ENCODE peak calls at places on chromosomes 2 and 18, in four cellular contexts. One of them, this sample, is unnamed.

GRCh38 chr2:97664636-97664970 is 759 bp upstream of the ACTR1B start:
- DNase-seq in kidney: no peak
- DNase-seq in amniotic stem cell: no peak
- DNase-seq in EH: no peak
- DNase-seq in this sample: no peak

GRCh38 chr2:112989611-112990010 is 11.8 kb downstream of the IL36G start:
- DNase-seq in kidney: no peak
- DNase-seq in amniotic stem cell: no peak
- DNase-seq in EH: no peak
- DNase-seq in this sample: no peak

GRCh38 chr18:66759017-66759416 is 155.1 kb upstream of the CDH19 start:
- DNase-seq in kidney: no peak
- DNase-seq in amniotic stem cell: no peak
- DNase-seq in EH: no peak
- DNase-seq in this sample: no peak

GRCh38 chr2:196166876-196167275 is 4.5 kb downstream of the STK17B start:
- DNase-seq in kidney: no peak
- DNase-seq in amniotic stem cell: peak
- DNase-seq in EH: peak
- DNase-seq in this sample: no peak

GRCh38 chr18:57951999-57952774 is 91.8 kb upstream of the NEDD4L start:
- DNase-seq in kidney: no peak
- DNase-seq in amniotic stem cell: no peak
- DNase-seq in EH: no peak
- DNase-seq in this sample: no peak

GRCh38 chr18:48869591-48869990 is 81.2 kb downstream of the SMAD7 start:
- DNase-seq in kidney: peak
- DNase-seq in amniotic stem cell: no peak
- DNase-seq in EH: no peak
- DNase-seq in this sample: no peak

GRCh38 chr2:240595381-240596079 is 9.0 kb downstream of the CAPN10 start:
- DNase-seq in kidney: peak
- DNase-seq in amniotic stem cell: no peak
- DNase-seq in EH: no peak
- DNase-seq in this sample: peak

GRCh38 chr2:127142663-127143630 is 36.0 kb upstream of the BIN1 start:
- DNase-seq in kidney: peak
- DNase-seq in amniotic stem cell: no peak
- DNase-seq in EH: peak
- DNase-seq in this sample: no peak

GRCh38 chr2:121377676-121378075 is 92.7 kb upstream of the TFCP2L1 start:
- DNase-seq in kidney: no peak
- DNase-seq in amniotic stem cell: no peak
- DNase-seq in EH: peak
- DNase-seq in this sample: no peak

GRCh38 chr2:165112133-165112573 is 91.7 kb downstream of the SCN3A start:
- DNase-seq in kidney: no peak
- DNase-seq in amniotic stem cell: no peak
- DNase-seq in EH: no peak
- DNase-seq in this sample: no peak